ENCODE peak calls at places on chromosomes 1 and 21, in four cellular contexts. One of them, this sample, is unnamed.

GRCh38 chr21:41726970-41727783 is 39.7 kb downstream of the RIPK4 start:
- DNase-seq in fibroblast of pulmonary artery: peak; percentile 69
- DNase-seq in pancreas: peak; percentile 77
- DNase-seq in ovary: no peak
- DNase-seq in this sample: no peak

GRCh38 chr1:10759413-10760200 is 36.8 kb downstream of the CASZ1 start:
- DNase-seq in fibroblast of pulmonary artery: no peak
- DNase-seq in pancreas: peak; percentile 72
- DNase-seq in ovary: no peak
- DNase-seq in this sample: no peak

GRCh38 chr1:166952002-166952746 is 23.2 kb downstream of the ILDR2 start:
- DNase-seq in fibroblast of pulmonary artery: peak; percentile 57
- DNase-seq in pancreas: no peak
- DNase-seq in ovary: no peak
- DNase-seq in this sample: peak; percentile 82

GRCh38 chr1:84603941-84604830 is 29.9 kb upstream of the CTBS start:
- DNase-seq in fibroblast of pulmonary artery: peak; percentile 90
- DNase-seq in pancreas: no peak
- DNase-seq in ovary: peak; percentile 27
- DNase-seq in this sample: no peak

GRCh38 chr1:16727190-16728111 is 12.9 kb upstream of the RNU1-4 start:
- DNase-seq in fibroblast of pulmonary artery: peak; percentile 13
- DNase-seq in pancreas: peak; percentile 86
- DNase-seq in ovary: peak; percentile 52
- DNase-seq in this sample: peak; percentile 60

GRCh38 chr1:229887043-229887822 is 179.8 kb upstream of the GALNT2 start:
- DNase-seq in fibroblast of pulmonary artery: no peak
- DNase-seq in pancreas: no peak
- DNase-seq in ovary: no peak
- DNase-seq in this sample: peak; percentile 87

GRCh38 chr1:161185282-161185682 is 8.0 kb upstream of the B4GALT3 start:
- DNase-seq in fibroblast of pulmonary artery: peak; percentile 83
- DNase-seq in pancreas: no peak
- DNase-seq in ovary: no peak
- DNase-seq in this sample: no peak

GRCh38 chr1:181141431-181141910 is 53.0 kb downstream of the IER5 start:
- DNase-seq in fibroblast of pulmonary artery: peak; percentile 78
- DNase-seq in pancreas: no peak
- DNase-seq in ovary: no peak
- DNase-seq in this sample: no peak

GRCh38 chr1:2539312-2539907 is 9.3 kb upstream of the HES5 start:
- DNase-seq in fibroblast of pulmonary artery: no peak
- DNase-seq in pancreas: no peak
- DNase-seq in ovary: no peak
- DNase-seq in this sample: no peak

GRCh38 chr1:15929258-15929935 is 46.5 kb downstream of the ZBTB17 start:
- DNase-seq in fibroblast of pulmonary artery: no peak
- DNase-seq in pancreas: no peak
- DNase-seq in ovary: no peak
- DNase-seq in this sample: no peak

GRCh38 chr1:244361764-244362473 is 89.8 kb downstream of the ADSS2 start:
- DNase-seq in fibroblast of pulmonary artery: peak; percentile 72
- DNase-seq in pancreas: no peak
- DNase-seq in ovary: no peak
- DNase-seq in this sample: no peak

GRCh38 chr1:95951291-95951690 is 717.3 kb downstream of the RWDD3 start:
- DNase-seq in fibroblast of pulmonary artery: no peak
- DNase-seq in pancreas: no peak
- DNase-seq in ovary: no peak
- DNase-seq in this sample: no peak

GRCh38 chr1:210920258-210920657 is 213.7 kb downstream of the KCNH1 start:
- DNase-seq in fibroblast of pulmonary artery: no peak
- DNase-seq in pancreas: no peak
- DNase-seq in ovary: no peak
- DNase-seq in this sample: no peak

GRCh38 chr1:236119935-236120484 is 22.3 kb upstream of the GPR137B start:
- DNase-seq in fibroblast of pulmonary artery: no peak
- DNase-seq in pancreas: no peak
- DNase-seq in ovary: no peak
- DNase-seq in this sample: no peak

GRCh38 chr1:170238704-170239391 is 93.1 kb downstream of the NTMT2 start:
- DNase-seq in fibroblast of pulmonary artery: no peak
- DNase-seq in pancreas: no peak
- DNase-seq in ovary: no peak
- DNase-seq in this sample: no peak

GRCh38 chr1:231872461-231872910 is 245.9 kb downstream of the DISC1 start:
- DNase-seq in fibroblast of pulmonary artery: peak; percentile 77
- DNase-seq in pancreas: no peak
- DNase-seq in ovary: no peak
- DNase-seq in this sample: no peak

GRCh38 chr1:42979888-42980800 is 21.5 kb upstream of the SLC2A1 start:
- DNase-seq in fibroblast of pulmonary artery: no peak
- DNase-seq in pancreas: no peak
- DNase-seq in ovary: no peak
- DNase-seq in this sample: no peak

GRCh38 chr1:67431156-67431765 is 1.1 kb upstream of the SERBP1 start:
- DNase-seq in fibroblast of pulmonary artery: no peak
- DNase-seq in pancreas: no peak
- DNase-seq in ovary: no peak
- DNase-seq in this sample: no peak

GRCh38 chr1:67432745-67433144 is 2.5 kb upstream of the SERBP1 start:
- DNase-seq in fibroblast of pulmonary artery: no peak
- DNase-seq in pancreas: no peak
- DNase-seq in ovary: no peak
- DNase-seq in this sample: no peak

GRCh38 chr1:67433830-67434229 is 3.6 kb upstream of the SERBP1 start:
- DNase-seq in fibroblast of pulmonary artery: no peak
- DNase-seq in pancreas: no peak
- DNase-seq in ovary: no peak
- DNase-seq in this sample: no peak

GRCh38 chr1:67430358-67431155 is at the start of gene SERBP1:
- DNase-seq in fibroblast of pulmonary artery: peak; percentile 97
- DNase-seq in pancreas: peak; percentile 97
- DNase-seq in ovary: peak; percentile 96
- DNase-seq in this sample: peak; percentile 94

GRCh38 chr1:67431869-67432578 is 1.8 kb upstream of the SERBP1 start:
- DNase-seq in fibroblast of pulmonary artery: no peak
- DNase-seq in pancreas: no peak
- DNase-seq in ovary: no peak
- DNase-seq in this sample: no peak
- H3K4me3 ChIP-seq in fibroblast of pulmonary artery: no peak overlapping the region
- H3K4me3 ChIP-seq in pancreas: no peak overlapping the region
- H3K4me3 ChIP-seq in ovary: peak overlapping the region; percentile 67
- H3K4me3 ChIP-seq in this sample: no peak overlapping the region

GRCh38 chr1:115222616-115223402 is 115.2 kb downstream of the NGF start:
- DNase-seq in fibroblast of pulmonary artery: no peak
- DNase-seq in pancreas: no peak
- DNase-seq in ovary: no peak
- DNase-seq in this sample: no peak
- H3K4me3 ChIP-seq in fibroblast of pulmonary artery: no peak overlapping the region
- H3K4me3 ChIP-seq in pancreas: no peak overlapping the region
- H3K4me3 ChIP-seq in ovary: no peak overlapping the region
- H3K4me3 ChIP-seq in this sample: no peak overlapping the region

DNA sequence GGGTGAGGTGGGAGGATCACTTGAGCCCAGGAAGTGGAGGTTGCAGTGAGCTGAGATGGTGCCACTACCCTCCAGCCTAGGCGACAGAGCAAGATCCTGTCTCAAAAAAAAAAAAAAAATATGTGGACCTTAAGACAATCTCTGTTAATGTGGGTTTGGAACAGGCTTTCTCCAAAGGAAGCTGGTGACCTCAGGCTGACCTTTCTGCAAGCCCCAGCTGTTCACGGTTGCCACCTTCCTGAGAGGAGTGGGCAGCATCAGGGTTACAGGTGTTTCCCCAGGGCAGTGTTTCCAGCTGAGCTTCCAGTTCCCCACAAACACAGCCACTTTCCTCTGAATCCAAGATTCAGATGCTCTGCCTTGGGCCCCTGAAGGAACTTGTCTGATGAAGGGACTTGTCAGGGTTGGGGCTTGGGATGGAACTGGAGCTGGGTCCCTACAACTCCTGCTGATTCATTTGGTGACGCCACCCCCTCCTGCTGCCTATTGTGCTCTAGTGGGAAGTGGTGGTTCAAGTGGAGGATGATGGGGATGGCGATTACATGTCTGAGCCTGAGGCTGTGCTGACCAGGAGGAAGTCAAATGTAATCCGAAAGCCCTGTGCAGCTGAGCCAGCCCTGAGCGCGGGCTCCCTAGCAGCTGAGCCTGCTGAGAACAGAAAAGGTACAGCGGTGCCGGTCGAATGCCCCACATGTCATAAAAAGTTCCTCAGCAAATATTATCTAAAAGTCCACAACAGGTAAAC is 1.9 kb downstream of the ZBTB48 start:
- DNase-seq in fibroblast of pulmonary artery: no peak
- DNase-seq in pancreas: no peak
- DNase-seq in ovary: no peak
- DNase-seq in this sample: no peak
- H3K4me3 ChIP-seq in fibroblast of pulmonary artery: no peak overlapping the region
- H3K4me3 ChIP-seq in pancreas: no peak overlapping the region
- H3K4me3 ChIP-seq in ovary: no peak overlapping the region
- H3K4me3 ChIP-seq in this sample: no peak overlapping the region

GRCh38 chr1:101308935-101309333 is 72.1 kb downstream of the S1PR1 start:
- DNase-seq in fibroblast of pulmonary artery: no peak
- DNase-seq in pancreas: no peak
- DNase-seq in ovary: no peak
- DNase-seq in this sample: no peak
- H3K4me3 ChIP-seq in fibroblast of pulmonary artery: no peak overlapping the region
- H3K4me3 ChIP-seq in pancreas: no peak overlapping the region
- H3K4me3 ChIP-seq in ovary: no peak overlapping the region
- H3K4me3 ChIP-seq in this sample: no peak overlapping the region

GRCh38 chr1:247402099-247402706 is 13.8 kb upstream of the NLRP3 start:
- DNase-seq in fibroblast of pulmonary artery: no peak
- DNase-seq in pancreas: no peak
- DNase-seq in ovary: no peak
- DNase-seq in this sample: no peak
- H3K4me3 ChIP-seq in fibroblast of pulmonary artery: no peak overlapping the region
- H3K4me3 ChIP-seq in pancreas: no peak overlapping the region
- H3K4me3 ChIP-seq in ovary: no peak overlapping the region
- H3K4me3 ChIP-seq in this sample: no peak overlapping the region

GRCh38 chr21:36246080-36246631 is 73.8 kb upstream of the MORC3 start:
- DNase-seq in fibroblast of pulmonary artery: no peak
- DNase-seq in pancreas: no peak
- DNase-seq in ovary: no peak
- DNase-seq in this sample: peak; percentile 93
- H3K4me3 ChIP-seq in fibroblast of pulmonary artery: no peak overlapping the region
- H3K4me3 ChIP-seq in pancreas: no peak overlapping the region
- H3K4me3 ChIP-seq in ovary: no peak overlapping the region
- H3K4me3 ChIP-seq in this sample: peak overlapping the region; percentile 34

GRCh38 chr1:22055463-22055862 is 3.0 kb downstream of the CDC42 start:
- DNase-seq in fibroblast of pulmonary artery: no peak
- DNase-seq in pancreas: no peak
- DNase-seq in ovary: no peak
- DNase-seq in this sample: no peak
- H3K4me3 ChIP-seq in fibroblast of pulmonary artery: peak overlapping the region; percentile 12
- H3K4me3 ChIP-seq in pancreas: no peak overlapping the region
- H3K4me3 ChIP-seq in ovary: no peak overlapping the region
- H3K4me3 ChIP-seq in this sample: no peak overlapping the region

GRCh38 chr1:6026095-6026809 is 19.4 kb upstream of the KCNAB2 start:
- DNase-seq in fibroblast of pulmonary artery: no peak
- DNase-seq in pancreas: peak; percentile 85
- DNase-seq in ovary: no peak
- DNase-seq in this sample: peak; percentile 70

GRCh38 chr1:6030144-6030543 is 15.5 kb upstream of the KCNAB2 start:
- DNase-seq in fibroblast of pulmonary artery: no peak
- DNase-seq in pancreas: peak; percentile 11
- DNase-seq in ovary: no peak
- DNase-seq in this sample: no peak

GRCh38 chr1:6029351-6029750 is 16.3 kb upstream of the KCNAB2 start:
- DNase-seq in fibroblast of pulmonary artery: no peak
- DNase-seq in pancreas: peak; percentile 32
- DNase-seq in ovary: no peak
- DNase-seq in this sample: no peak

GRCh38 chr1:6027591-6027990 is 18.1 kb upstream of the KCNAB2 start:
- DNase-seq in fibroblast of pulmonary artery: no peak
- DNase-seq in pancreas: peak; percentile 2
- DNase-seq in ovary: no peak
- DNase-seq in this sample: no peak

DNA sequence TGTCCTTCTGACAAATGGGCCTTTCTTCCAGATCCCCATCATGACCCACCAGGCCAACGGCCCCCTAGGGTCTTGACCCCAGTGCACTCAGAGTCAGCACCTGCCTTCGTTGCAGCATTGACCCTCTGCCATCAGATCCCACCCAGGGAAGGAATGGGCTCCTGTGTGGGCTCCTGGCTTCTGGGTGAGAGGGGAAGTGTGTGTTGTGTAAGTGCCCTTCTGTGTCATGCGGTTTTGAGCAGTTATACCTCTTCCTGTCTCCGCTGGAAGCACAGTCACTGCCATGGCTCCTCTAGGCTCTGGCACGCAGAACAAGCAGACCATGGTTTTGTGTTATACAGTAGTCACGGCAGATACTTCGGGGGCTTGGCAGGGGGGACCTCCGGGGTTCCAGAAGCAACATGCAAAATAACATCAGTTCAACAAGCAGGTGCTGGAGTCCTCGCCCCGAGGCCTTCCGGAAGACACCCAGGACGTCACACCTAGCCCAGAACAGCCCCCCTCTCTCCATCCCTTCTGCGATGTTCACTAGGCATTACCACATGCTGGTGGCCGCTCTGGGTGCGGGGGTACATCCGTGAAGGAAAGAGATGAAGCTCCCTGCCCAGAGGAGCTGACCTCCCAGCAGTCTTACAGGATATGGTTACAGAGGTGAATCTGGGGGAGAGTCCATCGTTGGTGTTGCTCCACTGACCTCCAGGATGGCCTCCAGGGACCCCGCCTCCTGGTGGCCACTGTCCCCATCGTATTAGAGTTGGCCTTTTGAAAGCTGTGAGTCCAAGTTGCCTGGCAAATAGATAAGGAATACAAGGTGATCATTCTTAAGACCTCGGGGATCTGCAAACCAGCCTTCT is 17.4 kb upstream of the KCNAB2 start:
- DNase-seq in fibroblast of pulmonary artery: no peak
- DNase-seq in pancreas: peak; percentile 25
- DNase-seq in ovary: no peak
- DNase-seq in this sample: no peak
- H3K4me3 ChIP-seq in fibroblast of pulmonary artery: no peak overlapping the region
- H3K4me3 ChIP-seq in pancreas: no peak overlapping the region
- H3K4me3 ChIP-seq in ovary: no peak overlapping the region
- H3K4me3 ChIP-seq in this sample: no peak overlapping the region

GRCh38 chr1:151292207-151293030 is 10.3 kb downstream of the ZNF687 start:
- DNase-seq in fibroblast of pulmonary artery: no peak
- DNase-seq in pancreas: no peak
- DNase-seq in ovary: no peak
- DNase-seq in this sample: no peak
- H3K4me3 ChIP-seq in fibroblast of pulmonary artery: no peak overlapping the region
- H3K4me3 ChIP-seq in pancreas: no peak overlapping the region
- H3K4me3 ChIP-seq in ovary: no peak overlapping the region
- H3K4me3 ChIP-seq in this sample: no peak overlapping the region

GRCh38 chr1:147890177-147890790 is 12.3 kb upstream of the GJA8 start:
- DNase-seq in fibroblast of pulmonary artery: peak; percentile 81
- DNase-seq in pancreas: peak; percentile 70
- DNase-seq in ovary: peak; percentile 42
- DNase-seq in this sample: peak; percentile 4
- H3K4me3 ChIP-seq in fibroblast of pulmonary artery: no peak overlapping the region
- H3K4me3 ChIP-seq in pancreas: no peak overlapping the region
- H3K4me3 ChIP-seq in ovary: no peak overlapping the region
- H3K4me3 ChIP-seq in this sample: no peak overlapping the region